ENCODE peak calls at places on chromosome 1, in nine cellular contexts. K is pancreas; O is HCT116; P is hippocampal formation; Z is activated naive CD4-positive, alpha-beta T cell; Y is RPMI7951; W is anterior cingulate cortex; M is amygdala; R is transverse colon. Q is an unnamed sample.

GRCh38 chr1:90614872-90615271 is 102.2 kb downstream of the BARHL2 start:
- DNase-seq in P (no peak), K (no peak), Y (peak), O (no peak), Z (no peak), R (no peak), M (no peak), W (no peak), Q (no peak)

GRCh38 chr1:52080014-52080415 is 23.9 kb downstream of the BTF3L4 start:
- DNase-seq in K (no peak), O (no peak), W (no peak), R (no peak), P (no peak), M (no peak), Y (no peak), Z (no peak), Q (no peak)

GRCh38 chr1:94248956-94249688 is 11.7 kb upstream of the ARHGAP29 start:
- DNase-seq in O (no peak), P (no peak), K (no peak), W (no peak), R (no peak), Z (no peak), M (no peak), Y (no peak), Q (no peak)

GRCh38 chr1:3614755-3615742 is 3.7 kb upstream of the MEGF6 start:
- DNase-seq in K (no peak), W (no peak), R (no peak), P (no peak), Y (no peak), O (no peak), Z (no peak), M (no peak), Q (no peak)

GRCh38 chr1:16122916-16123315 is 33.0 kb downstream of the EPHA2 start:
- DNase-seq in Z (peak), R (no peak), M (no peak), W (no peak), O (no peak), Y (peak), K (no peak), P (no peak), Q (no peak)

GRCh38 chr1:213733708-213734107 is 254.1 kb upstream of the PROX1 start:
- DNase-seq in R (no peak), K (no peak), Z (no peak), M (no peak), W (no peak), O (no peak), P (no peak), Y (no peak), Q (no peak)

GRCh38 chr1:10642403-10643080 is 153.9 kb downstream of the CASZ1 start:
- DNase-seq in R (no peak), O (no peak), P (no peak), K (no peak), W (no peak), M (no peak), Z (no peak), Y (no peak), Q (no peak)

GRCh38 chr1:207627496-207627895 is 17.4 kb upstream of the CR1L start:
- DNase-seq in Z (no peak), P (no peak), M (no peak), O (no peak), W (no peak), Y (no peak), R (no peak), K (no peak), Q (no peak)

GRCh38 chr1:16967095-16967567 is 13.3 kb downstream of the MFAP2 start:
- DNase-seq in R (no peak), W (no peak), P (peak), Z (no peak), O (no peak), M (peak), K (no peak), Y (peak), Q (no peak)

GRCh38 chr1:213474054-213474453 is 423.0 kb downstream of the RPS6KC1 start:
- DNase-seq in M (no peak), R (no peak), K (peak), Y (no peak), Z (no peak), W (no peak), O (no peak), P (peak), Q (no peak)

GRCh38 chr1:12573015-12573825 is 44.8 kb downstream of the DHRS3 start:
- DNase-seq in K (no peak), W (no peak), Y (no peak), P (no peak), O (no peak), R (no peak), M (no peak), Z (no peak), Q (no peak)

GRCh38 chr1:33429846-33430750 is 797 bp downstream of the PHC2 start:
- DNase-seq in P (no peak), O (no peak), R (peak), M (peak), W (no peak), Y (no peak), Z (no peak), K (peak), Q (no peak)

GRCh38 chr1:237556911-237557310 is 333.8 kb downstream of the ZP4 start:
- DNase-seq in R (no peak), W (no peak), Z (no peak), M (no peak), O (no peak), P (no peak), Y (no peak), K (no peak), Q (no peak)